ENCODE peak calls at places on chromosomes 16 and 17, in seven cellular contexts. V, T, N, R, D, F and I are unnamed samples.

GRCh38 chr17:31726980-31727427 is 132.0 kb downstream of the COPRS start:
- DNase-seq in V (no peak), T (no peak), N (no peak), R (no peak), D (no peak), F (peak; percentile 81), I (no peak)

GRCh38 chr16:2087426-2088191 is 39.8 kb downstream of the TSC2 start:
- DNase-seq in V (no peak), T (no peak), N (no peak), R (no peak), D (no peak), F (no peak), I (no peak)

GRCh38 chr16:976389-976931 is 5.1 kb upstream of the SOX8 start:
- DNase-seq in V (no peak), T (no peak), N (no peak), R (no peak), D (no peak), F (no peak), I (peak; percentile 93)

GRCh38 chr16:80250376-80250775 is 290.4 kb upstream of the DYNLRB2 start:
- DNase-seq in V (no peak), T (no peak), N (no peak), R (no peak), D (no peak), F (no peak), I (no peak)

GRCh38 chr16:589658-590159 is at the start of gene RAB40C:
- DNase-seq in V (peak; percentile 100), T (peak; percentile 99), N (peak; percentile 99), R (peak; percentile 100), D (peak; percentile 95), F (peak; percentile 97), I (peak; percentile 98)

GRCh38 chr17:27577884-27578717 is 52.9 kb upstream of the LGALS9 start:
- DNase-seq in V (peak; percentile 75), T (peak; percentile 82), N (peak; percentile 76), R (no peak), D (no peak), F (peak; percentile 73), I (peak; percentile 51)

GRCh38 chr17:21345236-21345635 is 30.9 kb upstream of the KCNJ12 start:
- DNase-seq in V (no peak), T (no peak), N (no peak), R (no peak), D (no peak), F (no peak), I (peak; percentile 56)

GRCh38 chr17:6413073-6413472 is 21.8 kb downstream of the AIPL1 start:
- DNase-seq in V (peak; percentile 59), T (peak; percentile 48), N (no peak), R (no peak), D (no peak), F (peak; percentile 40), I (peak; percentile 65)

GRCh38 chr17:35747540-35748017 is 5.5 kb downstream of the GAS2L2 start:
- DNase-seq in V (peak; percentile 88), T (peak; percentile 87), N (peak; percentile 88), R (peak; percentile 70), D (peak; percentile 43), F (peak; percentile 75), I (peak; percentile 74)

GRCh38 chr16:80280557-80280956 is 260.2 kb upstream of the DYNLRB2 start:
- DNase-seq in V (no peak), T (no peak), N (no peak), R (no peak), D (no peak), F (peak; percentile 35), I (no peak)

GRCh38 chr17:80504671-80505413 is 28.4 kb upstream of the NPTX1 start:
- DNase-seq in V (no peak), T (peak; percentile 19), N (no peak), R (no peak), D (no peak), F (peak; percentile 85), I (no peak)

GRCh38 chr17:4941027-4941610 is 1.1 kb downstream of the RNF167 start:
- DNase-seq in V (no peak), T (no peak), N (no peak), R (no peak), D (no peak), F (no peak), I (no peak)

GRCh38 chr16:75806487-75806886 is 80.2 kb upstream of the CPHXL start:
- DNase-seq in V (no peak), T (no peak), N (no peak), R (no peak), D (no peak), F (no peak), I (no peak)

GRCh38 chr16:30691907-30692306 is 7.1 kb upstream of the SRCAP start:
- DNase-seq in V (no peak), T (no peak), N (no peak), R (no peak), D (no peak), F (no peak), I (no peak)

GRCh38 chr16:51524555-51525373 is 373.7 kb upstream of the SALL1 start:
- DNase-seq in V (no peak), T (peak; percentile 55), N (no peak), R (no peak), D (no peak), F (peak; percentile 75), I (no peak)

GRCh38 chr16:30377050-30377811 is 2.6 kb downstream of the MYL11 start:
- DNase-seq in V (no peak), T (no peak), N (no peak), R (no peak), D (no peak), F (no peak), I (no peak)

GRCh38 chr17:50146927-50147640 is 3.4 kb downstream of the PPP1R9B start:
- DNase-seq in V (no peak), T (no peak), N (no peak), R (no peak), D (no peak), F (no peak), I (no peak)

GRCh38 chr17:1785925-1786324 is 24.1 kb downstream of the SERPINF1 start:
- DNase-seq in V (no peak), T (no peak), N (no peak), R (no peak), D (no peak), F (no peak), I (no peak)

GRCh38 chr17:74116087-74116717 is 87.3 kb upstream of the RPL38 start:
- DNase-seq in V (peak; percentile 33), T (no peak), N (no peak), R (no peak), D (no peak), F (no peak), I (no peak)

DNA sequence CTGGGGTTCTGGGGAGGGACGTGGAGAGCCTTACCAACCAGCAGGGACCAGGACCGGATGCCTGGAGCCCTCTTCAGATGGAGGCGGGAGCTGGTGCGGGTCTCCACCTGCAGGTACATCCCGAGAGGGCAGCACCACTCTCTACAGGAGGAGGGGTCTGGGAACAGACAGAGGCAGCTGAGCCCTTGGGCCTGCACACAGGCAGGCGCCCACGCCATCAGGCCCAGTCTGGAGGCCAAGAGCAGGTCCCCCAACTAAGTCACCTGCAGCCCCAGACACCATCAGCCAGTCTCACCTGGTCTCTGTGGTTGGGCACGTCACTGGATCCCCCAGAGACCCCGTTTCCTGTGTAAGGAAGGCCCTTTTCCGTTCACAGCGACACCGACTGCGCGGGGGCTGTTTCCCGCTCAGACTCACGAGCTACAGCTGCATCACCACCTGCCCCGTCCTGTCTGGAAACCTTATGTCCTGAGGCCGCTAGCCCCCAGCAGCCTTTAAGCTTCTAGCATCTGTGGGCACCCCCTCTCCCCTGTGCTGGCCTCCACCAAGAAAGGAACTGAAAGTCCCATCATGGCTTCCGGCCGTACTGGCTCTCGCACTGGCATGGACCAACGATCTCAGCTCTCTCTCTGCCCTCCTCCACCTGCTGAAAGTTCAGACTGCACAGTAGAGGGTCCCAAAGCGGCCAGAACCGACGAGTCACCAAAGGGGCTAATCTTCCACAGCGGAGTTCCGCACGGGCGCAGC is 1.2 kb downstream of the CYBC1 start:
- DNase-seq in V (no peak), T (no peak), N (peak; percentile 50), R (no peak), D (no peak), F (no peak), I (no peak)
- H3K4me3 ChIP-seq in V (peak overlapping the region; percentile 70), T (peak overlapping the region; percentile 81), N (peak overlapping the region; percentile 73), R (peak overlapping the region; percentile 91), D (peak overlapping the region; percentile 84), F (peak overlapping the region; percentile 99), I (no peak overlapping the region)

DNA sequence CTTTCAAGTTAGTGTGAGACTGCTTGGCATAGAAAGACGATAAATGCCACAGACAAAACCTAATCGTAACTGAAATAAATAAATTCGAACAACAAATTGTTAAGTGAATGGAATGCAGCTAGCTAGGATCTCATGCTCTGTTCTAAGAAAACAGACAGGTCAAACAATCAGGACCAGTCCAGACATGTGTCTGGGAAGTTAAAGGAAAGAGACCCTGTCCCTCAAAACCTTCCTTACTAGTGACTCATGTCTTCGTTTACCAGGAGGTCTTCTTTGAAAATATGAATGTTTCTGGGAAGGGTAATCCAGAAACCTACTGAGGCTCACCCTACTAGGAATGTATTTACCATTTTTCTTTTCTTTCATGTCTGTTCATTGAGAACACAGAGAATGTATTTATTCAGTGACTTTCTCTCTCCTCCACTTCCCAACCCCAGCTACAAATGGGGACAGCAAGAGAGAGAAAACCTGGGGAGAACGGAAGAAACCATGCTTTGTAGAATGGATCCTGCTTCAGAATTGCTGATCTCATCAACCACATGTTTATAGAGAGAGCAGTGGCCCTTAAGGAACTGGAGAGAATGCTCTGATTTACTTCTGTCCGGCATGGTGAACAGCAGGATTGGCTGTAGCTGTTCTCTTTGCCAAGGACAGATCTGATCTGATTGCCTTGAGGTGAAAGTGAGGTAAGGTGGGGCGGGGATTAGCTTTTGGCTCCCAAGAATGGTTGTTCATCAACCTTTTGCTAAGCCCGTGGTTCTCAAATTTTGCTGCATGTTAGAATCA is 39.4 kb upstream of the DHX8 start:
- DNase-seq in V (no peak), T (no peak), N (no peak), R (no peak), D (no peak), F (peak; percentile 49), I (no peak)
- H3K27ac ChIP-seq in V (peak overlapping the region; percentile 41), T (no peak overlapping the region), N (no peak overlapping the region), R (no peak overlapping the region), D (no peak overlapping the region), F (peak overlapping the region; percentile 15), I (no peak overlapping the region)

GRCh38 chr16:50505714-50506542 is 42.3 kb upstream of the NKD1 start:
- DNase-seq in V (peak; percentile 57), T (no peak), N (no peak), R (no peak), D (no peak), F (no peak), I (peak; percentile 7)

GRCh38 chr16:50509521-50510341 is 38.5 kb upstream of the NKD1 start:
- DNase-seq in V (no peak), T (peak; percentile 34), N (peak; percentile 44), R (no peak), D (no peak), F (peak; percentile 6), I (peak; percentile 71)

GRCh38 chr16:50507397-50507796 is 40.8 kb upstream of the NKD1 start:
- DNase-seq in V (no peak), T (no peak), N (no peak), R (no peak), D (no peak), F (no peak), I (no peak)

GRCh38 chr16:50505115-50505514 is 43.1 kb upstream of the NKD1 start:
- DNase-seq in V (no peak), T (no peak), N (no peak), R (no peak), D (no peak), F (no peak), I (no peak)

GRCh38 chr16:50506543-50506937 is 41.7 kb upstream of the NKD1 start:
- DNase-seq in V (no peak), T (no peak), N (no peak), R (no peak), D (no peak), F (no peak), I (no peak)
- H3K4me3 ChIP-seq in V (no peak overlapping the region), T (no peak overlapping the region), N (no peak overlapping the region), R (no peak overlapping the region), D (no peak overlapping the region), F (no peak overlapping the region), I (no peak overlapping the region)

GRCh38 chr17:82232876-82233785 is 4.3 kb downstream of the SLC16A3 start:
- DNase-seq in V (no peak), T (no peak), N (peak; percentile 29), R (no peak), D (no peak), F (no peak), I (no peak)
- H3K27ac ChIP-seq in V (no peak overlapping the region), T (peak overlapping the region; percentile 47), N (no peak overlapping the region), R (no peak overlapping the region), D (no peak overlapping the region), F (no peak overlapping the region), I (no peak overlapping the region)